ENCODE peak calls at places on chromosomes 13 and 19, in four cellular contexts. One of them, this sample, is unnamed.
A peak's percentile ranks its signal among the peaks of the same experiment; 100 is the strongest.

GRCh38 chr13:83992566-83993358 is 110.5 kb upstream of the SLITRK1 start:
- DNase-seq in GM12878: peak; percentile 54
- DNase-seq in HEK293T: no peak
- DNase-seq in K562: no peak
- DNase-seq in this sample: no peak

GRCh38 chr19:3556978-3557460 is 367 bp downstream of the MFSD12 start:
- DNase-seq in HEK293T: no peak
- DNase-seq in GM12878: no peak
- DNase-seq in K562: peak; percentile 74
- DNase-seq in this sample: no peak

GRCh38 chr19:3533563-3534216 is 5.3 kb upstream of the TEKTIP1 start:
- DNase-seq in HEK293T: no peak
- DNase-seq in GM12878: no peak
- DNase-seq in K562: no peak
- DNase-seq in this sample: no peak

GRCh38 chr13:93775507-93776108 is 549.0 kb downstream of the GPC6 start:
- DNase-seq in HEK293T: no peak
- DNase-seq in GM12878: no peak
- DNase-seq in K562: no peak
- DNase-seq in this sample: peak; percentile 39

GRCh38 chr13:89212186-89212585 is 1541.0 kb downstream of the SLITRK5 start:
- DNase-seq in K562: no peak
- DNase-seq in GM12878: no peak
- DNase-seq in HEK293T: no peak
- DNase-seq in this sample: no peak

GRCh38 chr19:44905437-44906160 is at the start of gene APOE:
- DNase-seq in HEK293T: no peak
- DNase-seq in K562: peak; percentile 60
- DNase-seq in GM12878: no peak
- DNase-seq in this sample: peak; percentile 81

GRCh38 chr19:11166281-11167142 is 10.9 kb upstream of the SPC24 start:
- DNase-seq in HEK293T: no peak
- DNase-seq in GM12878: no peak
- DNase-seq in K562: no peak
- DNase-seq in this sample: no peak

GRCh38 chr19:43774103-43774939 is 6.5 kb downstream of the KCNN4 start:
- DNase-seq in K562: peak; percentile 96
- DNase-seq in GM12878: no peak
- DNase-seq in HEK293T: peak; percentile 79
- DNase-seq in this sample: peak; percentile 63

GRCh38 chr13:21986602-21987001 is 315.7 kb downstream of the FGF9 start:
- DNase-seq in K562: no peak
- DNase-seq in GM12878: no peak
- DNase-seq in HEK293T: no peak
- DNase-seq in this sample: no peak

GRCh38 chr19:5403968-5404640 is 51.1 kb upstream of the ZNRF4 start:
- DNase-seq in K562: peak; percentile 86
- DNase-seq in GM12878: no peak
- DNase-seq in HEK293T: peak; percentile 85
- DNase-seq in this sample: peak; percentile 63

DNA sequence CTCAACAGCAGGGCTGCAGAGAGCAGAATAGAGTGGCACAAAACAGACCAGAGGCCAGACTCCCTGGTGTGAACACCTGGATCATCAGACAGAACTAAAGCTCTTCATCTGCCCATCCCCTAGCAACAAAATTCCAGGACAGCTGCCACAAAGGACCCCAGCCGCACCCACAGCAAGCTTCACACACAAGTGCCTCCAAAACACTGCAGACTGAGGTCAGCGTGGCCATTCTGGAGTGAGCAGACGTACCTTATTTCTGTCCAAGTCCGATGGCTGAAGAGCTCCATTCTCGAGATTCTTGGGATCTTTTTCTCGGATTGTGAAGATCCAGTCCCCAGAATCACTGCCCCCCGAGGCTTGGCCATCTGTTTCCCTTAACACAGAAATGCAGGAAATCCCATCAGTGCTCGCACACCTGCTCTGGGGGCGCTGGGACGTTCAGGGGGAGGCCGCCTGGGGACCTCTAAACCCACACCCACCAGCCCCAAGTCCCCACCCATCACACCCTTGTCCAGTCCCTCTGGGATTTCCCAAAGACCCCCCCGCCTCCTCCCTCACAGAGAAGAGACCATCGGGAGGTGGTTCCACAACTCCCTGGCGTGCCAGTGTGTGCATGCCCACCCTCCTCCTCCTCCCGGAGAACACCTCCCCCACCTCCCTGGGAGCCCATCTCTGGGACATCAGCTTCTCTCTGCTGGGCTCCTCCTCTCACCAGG is 115.2 kb downstream of the STK24 start:
- DNase-seq in K562: no peak
- DNase-seq in HEK293T: no peak
- DNase-seq in GM12878: no peak
- DNase-seq in this sample: no peak
- TF ChIP-seq TARDBP in K562: no peak
- TF ChIP-seq TARDBP in HEK293T: no peak
- TF ChIP-seq TARDBP in GM12878: no peak
- TF ChIP-seq TARDBP in this sample: no peak

DNA sequence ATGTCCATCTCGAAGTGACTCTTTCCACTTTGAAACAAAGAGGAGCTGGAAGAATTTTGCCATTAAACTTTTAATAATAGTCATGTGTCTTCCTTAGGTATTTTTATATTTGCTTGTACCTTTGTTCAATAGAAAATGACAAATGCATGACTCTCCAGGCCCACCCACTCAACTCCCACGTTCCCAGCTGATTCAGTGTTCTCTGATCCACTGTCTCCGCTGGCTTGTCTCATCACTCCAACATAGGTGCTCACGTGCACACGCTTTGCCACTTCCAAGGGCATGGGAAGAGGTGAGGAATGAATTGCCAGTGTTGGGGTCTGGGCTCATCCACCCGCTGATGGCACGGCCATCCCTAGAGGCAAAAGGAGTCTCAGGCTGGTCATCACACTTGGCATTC is 24.5 kb downstream of the RASL11A start:
- DNase-seq in K562: no peak
- DNase-seq in GM12878: no peak
- DNase-seq in HEK293T: no peak
- DNase-seq in this sample: no peak
- TF ChIP-seq TARDBP in K562: no peak
- TF ChIP-seq TARDBP in GM12878: no peak
- TF ChIP-seq TARDBP in HEK293T: no peak
- TF ChIP-seq TARDBP in this sample: no peak

DNA sequence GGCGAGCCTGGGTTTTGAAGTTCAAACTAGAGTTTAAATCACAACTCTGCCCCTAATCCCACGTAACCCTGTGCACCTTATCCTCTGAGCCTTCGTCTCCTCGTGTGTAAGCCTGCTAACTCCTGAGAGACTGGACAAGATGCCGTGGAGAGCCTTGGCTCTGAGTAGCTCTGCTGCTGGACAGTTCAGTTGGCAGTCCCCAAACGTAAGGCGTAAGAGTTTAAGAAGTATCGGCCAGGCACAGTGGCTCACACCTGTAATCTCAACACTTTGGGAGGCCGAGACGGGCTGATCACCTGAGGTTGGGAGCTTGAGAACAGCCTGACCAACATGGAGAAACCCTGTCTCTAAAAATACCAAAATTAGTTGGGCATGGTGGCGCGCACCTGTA is 4.7 kb upstream of the CD79A start:
- DNase-seq in HEK293T: no peak
- DNase-seq in GM12878: no peak
- DNase-seq in K562: no peak
- DNase-seq in this sample: no peak
- TF ChIP-seq TARDBP in HEK293T: no peak
- TF ChIP-seq TARDBP in GM12878: no peak
- TF ChIP-seq TARDBP in K562: no peak
- TF ChIP-seq TARDBP in this sample: no peak

DNA sequence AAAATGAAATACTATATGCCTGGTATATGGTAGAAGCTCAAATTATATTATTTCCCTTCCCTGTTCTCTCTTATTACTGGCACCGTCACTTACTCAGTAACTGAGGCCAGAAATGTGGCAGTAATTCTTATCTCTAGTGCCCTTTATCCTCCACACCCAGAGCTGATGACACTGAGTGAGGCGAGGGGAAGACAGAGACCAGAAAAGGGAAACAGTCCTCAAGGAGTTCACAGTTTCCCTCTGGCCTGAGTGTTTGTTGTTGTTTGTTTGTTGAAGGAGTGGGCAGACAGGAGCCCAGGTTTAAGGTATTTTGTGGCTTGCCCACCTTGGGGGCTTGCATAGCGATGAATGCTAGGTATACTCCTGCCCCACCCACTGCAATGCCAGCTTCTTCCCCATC is 101.5 kb upstream of the FNDC3A start:
- DNase-seq in K562: no peak
- DNase-seq in GM12878: no peak
- DNase-seq in HEK293T: no peak
- DNase-seq in this sample: no peak
- TF ChIP-seq TARDBP in K562: no peak
- TF ChIP-seq TARDBP in GM12878: no peak
- TF ChIP-seq TARDBP in HEK293T: no peak
- TF ChIP-seq TARDBP in this sample: no peak

GRCh38 chr19:49952906-49953305 is 8.1 kb downstream of the SIGLEC11 start:
- DNase-seq in GM12878: no peak
- DNase-seq in K562: no peak
- DNase-seq in HEK293T: no peak
- DNase-seq in this sample: no peak
- TF ChIP-seq TARDBP in GM12878: no peak
- TF ChIP-seq TARDBP in K562: no peak
- TF ChIP-seq TARDBP in HEK293T: no peak
- TF ChIP-seq TARDBP in this sample: no peak

GRCh38 chr13:113838711-113839201 is 25.1 kb downstream of the GAS6 start:
- DNase-seq in K562: no peak
- DNase-seq in HEK293T: no peak
- DNase-seq in GM12878: no peak
- DNase-seq in this sample: no peak

GRCh38 chr13:113839536-113840204 is 24.2 kb downstream of the GAS6 start:
- DNase-seq in GM12878: no peak
- DNase-seq in K562: no peak
- DNase-seq in HEK293T: no peak
- DNase-seq in this sample: no peak

GRCh38 chr13:113836917-113837553 is 26.8 kb downstream of the GAS6 start:
- DNase-seq in K562: no peak
- DNase-seq in HEK293T: no peak
- DNase-seq in GM12878: no peak
- DNase-seq in this sample: no peak

GRCh38 chr13:113835461-113836274 is 28.2 kb downstream of the GAS6 start:
- DNase-seq in GM12878: no peak
- DNase-seq in K562: no peak
- DNase-seq in HEK293T: no peak
- DNase-seq in this sample: no peak

DNA sequence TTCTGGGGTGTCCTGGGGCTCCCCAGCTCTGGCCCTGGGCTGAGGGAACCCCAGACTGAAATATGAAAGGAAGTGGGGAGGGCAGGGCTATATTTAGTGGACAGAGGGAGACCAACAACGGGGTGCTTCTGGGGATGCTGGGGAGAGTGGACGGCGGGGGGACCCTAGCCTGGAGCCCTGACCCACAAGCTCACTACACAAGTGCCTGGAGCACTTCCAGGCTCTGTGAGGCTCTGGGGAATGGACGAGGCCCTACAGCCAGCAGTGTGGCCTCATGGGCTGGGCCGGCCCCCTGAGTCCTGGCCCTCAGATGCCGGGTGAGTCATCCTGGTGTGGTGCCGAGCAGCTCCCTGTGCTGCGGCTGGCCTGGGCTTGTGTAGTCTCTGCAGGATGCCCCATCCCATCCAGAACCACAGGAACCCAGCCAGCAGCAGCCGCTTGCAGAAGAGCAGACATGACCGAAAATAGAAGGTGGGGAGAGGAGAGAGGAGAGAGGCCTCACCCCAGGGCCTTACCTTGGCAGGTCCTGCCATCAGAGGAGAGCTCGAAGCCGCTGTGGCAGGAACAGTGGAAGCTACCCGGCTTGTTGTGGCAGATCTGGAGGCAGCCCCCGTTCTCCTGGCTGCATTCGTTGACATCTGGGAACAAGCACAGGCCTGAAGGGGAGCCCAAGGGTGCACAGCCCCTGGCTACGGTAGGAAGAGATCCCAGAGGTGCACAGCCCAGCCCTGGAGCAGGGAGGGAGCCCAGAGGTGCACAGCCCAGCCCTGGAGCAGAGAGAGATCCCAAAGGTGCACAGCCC is 26.1 kb downstream of the GAS6 start:
- DNase-seq in GM12878: no peak
- DNase-seq in HEK293T: peak; percentile 16
- DNase-seq in K562: peak; percentile 52
- DNase-seq in this sample: peak; percentile 55
- TF ChIP-seq TARDBP in GM12878: no peak
- TF ChIP-seq TARDBP in HEK293T: no peak
- TF ChIP-seq TARDBP in K562: no peak
- TF ChIP-seq TARDBP in this sample: no peak

GRCh38 chr19:41637484-41637883 is 10.6 kb upstream of the CEACAM4 start:
- DNase-seq in HEK293T: no peak
- DNase-seq in GM12878: no peak
- DNase-seq in K562: no peak
- DNase-seq in this sample: no peak
- TF ChIP-seq TARDBP in HEK293T: no peak
- TF ChIP-seq TARDBP in GM12878: no peak
- TF ChIP-seq TARDBP in K562: no peak
- TF ChIP-seq TARDBP in this sample: no peak

DNA sequence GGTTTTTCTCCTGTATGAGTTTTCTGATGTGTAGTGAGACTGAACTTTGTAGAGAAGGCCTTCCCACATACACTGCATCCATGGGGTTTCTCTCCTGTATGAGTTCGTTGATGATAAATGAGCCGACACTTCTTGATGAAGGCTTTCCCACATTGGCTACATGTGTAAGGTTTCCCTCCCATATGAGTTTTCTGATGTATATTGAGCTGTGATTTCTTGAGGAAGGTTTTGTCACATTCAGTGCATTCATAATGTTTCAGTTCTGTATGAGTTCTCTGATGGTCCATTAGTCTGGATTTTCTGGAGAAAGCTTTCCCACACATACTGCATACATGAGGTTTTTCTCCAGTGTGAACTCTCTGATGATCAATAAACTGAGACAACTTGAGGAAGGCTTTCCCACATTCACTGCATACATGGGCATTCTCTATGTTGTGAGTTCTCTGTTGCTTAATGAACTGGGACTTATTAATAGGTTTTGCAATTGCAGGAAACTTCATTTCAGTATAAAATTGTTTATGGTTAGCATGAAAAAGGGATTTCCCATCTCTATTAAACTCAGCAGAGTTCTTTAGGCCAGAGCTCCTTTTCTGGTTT is 7.5 kb upstream of the ZNF350 start:
- DNase-seq in GM12878: no peak
- DNase-seq in HEK293T: no peak
- DNase-seq in K562: no peak
- DNase-seq in this sample: no peak
- TF ChIP-seq TARDBP in GM12878: no peak
- TF ChIP-seq TARDBP in HEK293T: no peak
- TF ChIP-seq TARDBP in K562: no peak
- TF ChIP-seq TARDBP in this sample: no peak

GRCh38 chr13:49935171-49936084 is 712 bp downstream of the SPRYD7 start:
- DNase-seq in HEK293T: peak; percentile 61
- DNase-seq in K562: peak; percentile 38
- DNase-seq in GM12878: no peak
- DNase-seq in this sample: peak; percentile 17
- TF ChIP-seq TARDBP in HEK293T: no peak
- TF ChIP-seq TARDBP in K562: no peak
- TF ChIP-seq TARDBP in GM12878: no peak
- TF ChIP-seq TARDBP in this sample: no peak

This sample was measured in HepG2.